ENCODE peak calls at places on chromosomes 6 and 20, in seven cellular contexts. One of them, this sample, is unnamed. For H3K9me3 and H3K4me1, the result is how much of the 10 kb centered on the place peaks cover.

GRCh38 chr6:4176907-4177306 is 41.5 kb upstream of the ECI2 start:
- DNase-seq in breast epithelium: no peak
- DNase-seq in adrenal gland: no peak
- DNase-seq in esophagus squamous epithelium: no peak
- DNase-seq in PC-9: no peak
- DNase-seq in Peyer's patch: no peak
- DNase-seq in hepatocyte: no peak
- DNase-seq in this sample: no peak

GRCh38 chr6:163706688-163707087 is 292.2 kb downstream of the QKI start:
- DNase-seq in breast epithelium: no peak
- DNase-seq in hepatocyte: no peak
- DNase-seq in esophagus squamous epithelium: no peak
- DNase-seq in Peyer's patch: no peak
- DNase-seq in PC-9: no peak
- DNase-seq in adrenal gland: no peak
- DNase-seq in this sample: no peak

GRCh38 chr6:91566467-91566866 is 979.6 kb upstream of the MAP3K7 start:
- DNase-seq in Peyer's patch: no peak
- DNase-seq in adrenal gland: no peak
- DNase-seq in hepatocyte: no peak
- DNase-seq in esophagus squamous epithelium: no peak
- DNase-seq in breast epithelium: no peak
- DNase-seq in PC-9: peak
- DNase-seq in this sample: no peak

GRCh38 chr6:16318538-16318937 is 80.2 kb downstream of the GMPR start:
- DNase-seq in hepatocyte: no peak
- DNase-seq in PC-9: no peak
- DNase-seq in esophagus squamous epithelium: no peak
- DNase-seq in Peyer's patch: no peak
- DNase-seq in breast epithelium: no peak
- DNase-seq in adrenal gland: peak
- DNase-seq in this sample: no peak

GRCh38 chr6:142764306-142764705 is 180.7 kb downstream of the HIVEP2 start:
- DNase-seq in breast epithelium: no peak
- DNase-seq in adrenal gland: no peak
- DNase-seq in hepatocyte: no peak
- DNase-seq in Peyer's patch: no peak
- DNase-seq in esophagus squamous epithelium: no peak
- DNase-seq in PC-9: no peak
- DNase-seq in this sample: no peak

GRCh38 chr6:130500693-130501092 is 134.9 kb downstream of the TMEM200A start:
- DNase-seq in esophagus squamous epithelium: no peak
- DNase-seq in hepatocyte: no peak
- DNase-seq in breast epithelium: no peak
- DNase-seq in PC-9: no peak
- DNase-seq in Peyer's patch: no peak
- DNase-seq in adrenal gland: no peak
- DNase-seq in this sample: no peak

GRCh38 chr6:92767101-92767500 is 652.3 kb downstream of the EPHA7 start:
- DNase-seq in breast epithelium: no peak
- DNase-seq in adrenal gland: no peak
- DNase-seq in esophagus squamous epithelium: no peak
- DNase-seq in Peyer's patch: no peak
- DNase-seq in hepatocyte: no peak
- DNase-seq in PC-9: no peak
- DNase-seq in this sample: no peak

GRCh38 chr20:58019027-58019849 is 209.2 kb downstream of the ANKRD60 start:
- DNase-seq in hepatocyte: no peak
- DNase-seq in Peyer's patch: no peak
- DNase-seq in esophagus squamous epithelium: no peak
- DNase-seq in PC-9: peak
- DNase-seq in adrenal gland: peak
- DNase-seq in breast epithelium: peak
- DNase-seq in this sample: no peak

GRCh38 chr6:23655502-23655901 is 470.5 kb upstream of the NRSN1 start:
- DNase-seq in breast epithelium: no peak
- DNase-seq in PC-9: no peak
- DNase-seq in hepatocyte: no peak
- DNase-seq in Peyer's patch: no peak
- DNase-seq in esophagus squamous epithelium: no peak
- DNase-seq in adrenal gland: no peak
- DNase-seq in this sample: no peak

GRCh38 chr20:44736170-44737021 is 9.3 kb upstream of the KCNK15 start:
- DNase-seq in hepatocyte: peak
- DNase-seq in adrenal gland: peak
- DNase-seq in breast epithelium: peak
- DNase-seq in Peyer's patch: peak
- DNase-seq in esophagus squamous epithelium: no peak
- DNase-seq in PC-9: peak
- DNase-seq in this sample: peak

GRCh38 chr20:63346131-63347080 is 14.7 kb downstream of the CHRNA4 start:
- DNase-seq in adrenal gland: peak
- DNase-seq in hepatocyte: no peak
- DNase-seq in breast epithelium: no peak
- DNase-seq in esophagus squamous epithelium: no peak
- DNase-seq in Peyer's patch: no peak
- DNase-seq in PC-9: no peak
- DNase-seq in this sample: no peak

GRCh38 chr6:110035321-110035720 is 57.2 kb downstream of the GPR6 start:
- DNase-seq in PC-9: no peak
- DNase-seq in breast epithelium: no peak
- DNase-seq in Peyer's patch: no peak
- DNase-seq in hepatocyte: no peak
- DNase-seq in esophagus squamous epithelium: no peak
- DNase-seq in adrenal gland: no peak
- DNase-seq in this sample: no peak

GRCh38 chr6:164554700-164555479 is 754.5 kb downstream of the C6orf118 start:
- DNase-seq in breast epithelium: no peak
- DNase-seq in adrenal gland: no peak
- DNase-seq in hepatocyte: no peak
- DNase-seq in PC-9: no peak
- DNase-seq in Peyer's patch: no peak
- DNase-seq in esophagus squamous epithelium: no peak
- DNase-seq in this sample: no peak

GRCh38 chr6:43009124-43009523 is 4.6 kb downstream of the MEA1 start:
- DNase-seq in adrenal gland: peak
- DNase-seq in PC-9: no peak
- DNase-seq in Peyer's patch: peak
- DNase-seq in esophagus squamous epithelium: no peak
- DNase-seq in hepatocyte: peak
- DNase-seq in breast epithelium: no peak
- DNase-seq in this sample: no peak

GRCh38 chr20:52983726-52984450 is 11.7 kb downstream of the TSHZ2 start:
- DNase-seq in breast epithelium: no peak
- DNase-seq in PC-9: no peak
- DNase-seq in Peyer's patch: no peak
- DNase-seq in adrenal gland: no peak
- DNase-seq in esophagus squamous epithelium: no peak
- DNase-seq in hepatocyte: no peak
- DNase-seq in this sample: no peak

GRCh38 chr6:9516207-9516606 is 898.7 kb downstream of the TFAP2A start:
- DNase-seq in PC-9: peak
- DNase-seq in hepatocyte: peak
- DNase-seq in adrenal gland: no peak
- DNase-seq in breast epithelium: no peak
- DNase-seq in esophagus squamous epithelium: no peak
- DNase-seq in Peyer's patch: no peak
- DNase-seq in this sample: no peak

GRCh38 chr6:41688256-41688965 is 47.0 kb downstream of the TFEB start:
- DNase-seq in esophagus squamous epithelium: no peak
- DNase-seq in Peyer's patch: no peak
- DNase-seq in breast epithelium: no peak
- DNase-seq in hepatocyte: no peak
- DNase-seq in PC-9: no peak
- DNase-seq in adrenal gland: peak
- DNase-seq in this sample: no peak

GRCh38 chr6:35305117-35305516 is 7.5 kb downstream of the DEF6 start:
- DNase-seq in breast epithelium: no peak
- DNase-seq in PC-9: no peak
- DNase-seq in adrenal gland: no peak
- DNase-seq in Peyer's patch: no peak
- DNase-seq in esophagus squamous epithelium: no peak
- DNase-seq in hepatocyte: no peak
- DNase-seq in this sample: no peak

GRCh38 chr6:2482773-2483172 is 237.4 kb upstream of the GMDS start:
- DNase-seq in breast epithelium: no peak
- DNase-seq in adrenal gland: no peak
- DNase-seq in Peyer's patch: no peak
- DNase-seq in hepatocyte: no peak
- DNase-seq in esophagus squamous epithelium: no peak
- DNase-seq in PC-9: no peak
- DNase-seq in this sample: no peak

GRCh38 chr20:56215115-56215514 is 33.4 kb upstream of the MC3R start:
- DNase-seq in hepatocyte: no peak
- DNase-seq in adrenal gland: no peak
- DNase-seq in PC-9: no peak
- DNase-seq in esophagus squamous epithelium: no peak
- DNase-seq in Peyer's patch: no peak
- DNase-seq in breast epithelium: no peak
- DNase-seq in this sample: no peak
- H3K9me3 ChIP-seq in hepatocyte: under half
- H3K9me3 ChIP-seq in adrenal gland: under half
- H3K9me3 ChIP-seq in PC-9: under half
- H3K9me3 ChIP-seq in esophagus squamous epithelium: under half
- H3K9me3 ChIP-seq in Peyer's patch: under half
- H3K9me3 ChIP-seq in breast epithelium: under half
- H3K9me3 ChIP-seq in this sample: under half

DNA sequence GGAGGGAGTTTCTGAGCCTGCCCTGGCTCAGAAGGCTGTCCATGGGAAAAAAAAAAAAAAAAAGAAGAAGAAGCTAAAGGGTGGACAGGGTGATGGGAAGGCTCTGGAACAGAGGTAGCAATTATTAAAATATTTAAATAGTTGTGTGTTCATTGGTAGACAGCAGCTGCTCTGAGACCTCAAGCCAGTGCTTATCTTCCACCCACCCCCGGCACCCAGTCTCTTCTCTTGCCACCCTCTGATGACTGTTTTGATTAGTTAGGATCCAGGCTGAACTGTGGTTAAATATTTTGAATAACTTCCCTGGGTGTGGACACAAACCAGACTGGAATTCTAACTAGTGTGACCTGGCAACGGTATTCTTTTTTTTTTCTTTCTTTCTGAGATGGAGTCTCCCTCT is 16.9 kb upstream of the SRSF3 start:
- DNase-seq in hepatocyte: peak
- DNase-seq in adrenal gland: no peak
- DNase-seq in Peyer's patch: no peak
- DNase-seq in PC-9: peak
- DNase-seq in breast epithelium: peak
- DNase-seq in esophagus squamous epithelium: no peak
- DNase-seq in this sample: no peak
- TF ChIP-seq CTCF in hepatocyte: no peak
- TF ChIP-seq CTCF in adrenal gland: no peak
- TF ChIP-seq CTCF in Peyer's patch: no peak
- TF ChIP-seq CTCF in PC-9: no peak
- TF ChIP-seq CTCF in breast epithelium: no peak
- TF ChIP-seq CTCF in esophagus squamous epithelium: no peak
- TF ChIP-seq CTCF in this sample: no peak

GRCh38 chr6:150617062-150617461 is 17.4 kb downstream of the PLEKHG1 start:
- DNase-seq in adrenal gland: no peak
- DNase-seq in breast epithelium: no peak
- DNase-seq in esophagus squamous epithelium: no peak
- DNase-seq in PC-9: no peak
- DNase-seq in Peyer's patch: no peak
- DNase-seq in hepatocyte: no peak
- DNase-seq in this sample: no peak

GRCh38 chr6:150620244-150620643 is 20.6 kb downstream of the PLEKHG1 start:
- DNase-seq in breast epithelium: no peak
- DNase-seq in esophagus squamous epithelium: no peak
- DNase-seq in adrenal gland: no peak
- DNase-seq in PC-9: no peak
- DNase-seq in Peyer's patch: no peak
- DNase-seq in hepatocyte: no peak
- DNase-seq in this sample: peak

GRCh38 chr6:150616581-150616980 is 16.9 kb downstream of the PLEKHG1 start:
- DNase-seq in hepatocyte: no peak
- DNase-seq in PC-9: no peak
- DNase-seq in Peyer's patch: no peak
- DNase-seq in esophagus squamous epithelium: no peak
- DNase-seq in breast epithelium: no peak
- DNase-seq in adrenal gland: no peak
- DNase-seq in this sample: no peak

GRCh38 chr6:150615967-150616366 is 16.3 kb downstream of the PLEKHG1 start:
- DNase-seq in adrenal gland: no peak
- DNase-seq in hepatocyte: no peak
- DNase-seq in PC-9: no peak
- DNase-seq in breast epithelium: no peak
- DNase-seq in esophagus squamous epithelium: no peak
- DNase-seq in Peyer's patch: no peak
- DNase-seq in this sample: no peak

GRCh38 chr6:150617496-150618460 is 18.1 kb downstream of the PLEKHG1 start:
- DNase-seq in esophagus squamous epithelium: no peak
- DNase-seq in Peyer's patch: no peak
- DNase-seq in adrenal gland: no peak
- DNase-seq in hepatocyte: peak
- DNase-seq in breast epithelium: no peak
- DNase-seq in PC-9: no peak
- DNase-seq in this sample: no peak
- H3K4me1 ChIP-seq in esophagus squamous epithelium: under half
- H3K4me1 ChIP-seq in Peyer's patch: under half
- H3K4me1 ChIP-seq in adrenal gland: under half
- H3K4me1 ChIP-seq in hepatocyte: under half
- H3K4me1 ChIP-seq in breast epithelium: under half
- H3K4me1 ChIP-seq in PC-9: under half
- H3K4me1 ChIP-seq in this sample: under half

GRCh38 chr6:117205876-117206275 is 59.5 kb upstream of the VGLL2 start:
- DNase-seq in hepatocyte: no peak
- DNase-seq in PC-9: no peak
- DNase-seq in Peyer's patch: no peak
- DNase-seq in adrenal gland: no peak
- DNase-seq in esophagus squamous epithelium: no peak
- DNase-seq in breast epithelium: no peak
- DNase-seq in this sample: no peak

GRCh38 chr6:117204903-117205302 is 60.5 kb upstream of the VGLL2 start:
- DNase-seq in esophagus squamous epithelium: no peak
- DNase-seq in Peyer's patch: no peak
- DNase-seq in PC-9: no peak
- DNase-seq in hepatocyte: no peak
- DNase-seq in adrenal gland: no peak
- DNase-seq in breast epithelium: no peak
- DNase-seq in this sample: no peak

GRCh38 chr6:117210279-117210678 is 55.1 kb upstream of the VGLL2 start:
- DNase-seq in hepatocyte: no peak
- DNase-seq in Peyer's patch: no peak
- DNase-seq in adrenal gland: no peak
- DNase-seq in breast epithelium: no peak
- DNase-seq in PC-9: no peak
- DNase-seq in esophagus squamous epithelium: no peak
- DNase-seq in this sample: no peak

GRCh38 chr6:117206951-117207687 is 58.2 kb upstream of the VGLL2 start:
- DNase-seq in adrenal gland: no peak
- DNase-seq in breast epithelium: peak
- DNase-seq in esophagus squamous epithelium: no peak
- DNase-seq in hepatocyte: peak
- DNase-seq in PC-9: no peak
- DNase-seq in Peyer's patch: no peak
- DNase-seq in this sample: no peak

DNA sequence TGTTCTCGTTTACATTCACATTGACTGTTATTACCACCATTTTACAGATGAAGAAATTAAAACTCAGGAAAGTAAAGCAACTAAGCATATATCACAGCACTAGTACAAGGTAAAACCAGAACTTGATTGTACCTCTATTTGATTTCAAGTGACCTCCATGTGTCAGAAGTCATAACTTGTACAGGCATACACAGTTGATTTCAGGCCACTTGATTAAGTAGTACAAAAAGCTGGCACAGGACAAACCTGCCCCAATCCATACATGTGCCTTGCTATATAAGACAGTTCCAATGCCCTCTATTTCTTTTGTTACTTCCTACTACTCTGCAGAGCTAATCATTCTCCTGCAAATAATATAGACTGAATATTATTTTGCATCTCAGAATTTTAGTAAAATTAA is 58.8 kb upstream of the VGLL2 start:
- DNase-seq in breast epithelium: no peak
- DNase-seq in hepatocyte: no peak
- DNase-seq in PC-9: no peak
- DNase-seq in esophagus squamous epithelium: no peak
- DNase-seq in adrenal gland: no peak
- DNase-seq in Peyer's patch: no peak
- DNase-seq in this sample: no peak
- H3K9me3 ChIP-seq in breast epithelium: under half
- H3K9me3 ChIP-seq in hepatocyte: under half
- H3K9me3 ChIP-seq in PC-9: under half
- H3K9me3 ChIP-seq in esophagus squamous epithelium: under half
- H3K9me3 ChIP-seq in adrenal gland: under half
- H3K9me3 ChIP-seq in Peyer's patch: under half
- H3K9me3 ChIP-seq in this sample: under half